ENCODE peak calls at places on chromosome 19, in nine cellular contexts. B is smooth muscle cell of the brain vasculature; X is tibial nerve; F is RWPE2; O is AML-193; W is cardiac fibroblast; C is NCI-H187; Y is CD4-positive, CD25-positive, alpha-beta regulatory T cell; Z is right cardiac atrium. U is an unnamed sample.

GRCh38 chr19:38361633-38362075 is 12.7 kb upstream of the PSMD8 start:
- DNase-seq in B (peak; percentile 32), X (peak; percentile 22), F (peak; percentile 93), O (peak; percentile 68), W (peak; percentile 72), C (peak; percentile 75), Y (peak; percentile 56), Z (peak; percentile 91), U (peak; percentile 77)

GRCh38 chr19:10713317-10713716 is 4.6 kb upstream of the DNM2 start:
- DNase-seq in B (no peak), X (no peak), F (no peak), O (no peak), W (no peak), C (no peak), Y (no peak), Z (no peak), U (no peak)

GRCh38 chr19:30480097-30480496 is 107.9 kb downstream of the ZNF536 start:
- DNase-seq in B (no peak), X (no peak), F (no peak), O (no peak), W (no peak), C (no peak), Y (no peak), Z (no peak), U (no peak)

GRCh38 chr19:48967346-48968178 is 2.5 kb downstream of the FTL start:
- DNase-seq in B (no peak), X (no peak), F (no peak), O (no peak), W (peak; percentile 73), C (no peak), Y (no peak), Z (peak; percentile 80), U (no peak)

GRCh38 chr19:5050905-5051304 is 82.0 kb downstream of the KDM4B start:
- DNase-seq in B (no peak), X (no peak), F (no peak), O (no peak), W (no peak), C (no peak), Y (no peak), Z (peak; percentile 51), U (no peak)

GRCh38 chr19:45526143-45526542 is 18.9 kb downstream of the VASP start:
- DNase-seq in B (no peak), X (no peak), F (peak; percentile 90), O (no peak), W (peak; percentile 71), C (peak; percentile 53), Y (no peak), Z (peak; percentile 88), U (peak; percentile 73)

GRCh38 chr19:41416194-41416674 is 10.9 kb downstream of the B3GNT8 start:
- DNase-seq in B (no peak), X (no peak), F (no peak), O (no peak), W (no peak), C (no peak), Y (no peak), Z (no peak), U (no peak)

GRCh38 chr19:30430206-30430734 is 58.1 kb downstream of the ZNF536 start:
- DNase-seq in B (no peak), X (no peak), F (no peak), O (no peak), W (no peak), C (no peak), Y (no peak), Z (no peak), U (no peak)

GRCh38 chr19:6587998-6588507 is 2.9 kb downstream of the CD70 start:
- DNase-seq in B (no peak), X (no peak), F (no peak), O (no peak), W (no peak), C (no peak), Y (no peak), Z (no peak), U (no peak)

GRCh38 chr19:37699057-37699456 is 20.5 kb downstream of the ZNF607 start:
- DNase-seq in B (no peak), X (no peak), F (no peak), O (no peak), W (peak; percentile 1), C (no peak), Y (no peak), Z (no peak), U (no peak)

GRCh38 chr19:3250675-3251074 is 26.2 kb downstream of the CELF5 start:
- DNase-seq in B (no peak), X (no peak), F (no peak), O (peak; percentile 2), W (peak; percentile 28), C (no peak), Y (no peak), Z (peak; percentile 62), U (no peak)

GRCh38 chr19:28481674-28482073 is 731.3 kb downstream of the UQCRFS1 start:
- DNase-seq in B (no peak), X (no peak), F (no peak), O (no peak), W (no peak), C (no peak), Y (no peak), Z (no peak), U (no peak)

GRCh38 chr19:45087531-45087930 is 5.4 kb upstream of the PPP1R37 start:
- DNase-seq in B (no peak), X (no peak), F (no peak), O (no peak), W (no peak), C (no peak), Y (no peak), Z (peak; percentile 57), U (no peak)

GRCh38 chr19:35433448-35433847 is 14.6 kb upstream of the FFAR2 start:
- DNase-seq in B (no peak), X (no peak), F (no peak), O (no peak), W (no peak), C (no peak), Y (no peak), Z (no peak), U (no peak)

GRCh38 chr19:29326351-29326750 is 113.4 kb upstream of the UQCRFS1 start:
- DNase-seq in B (no peak), X (no peak), F (no peak), O (no peak), W (no peak), C (no peak), Y (no peak), Z (no peak), U (no peak)

GRCh38 chr19:53037101-53038097 is 7.1 kb upstream of the ERVV-2 start:
- DNase-seq in B (peak; percentile 18), X (no peak), F (no peak), O (no peak), W (peak; percentile 84), C (no peak), Y (no peak), Z (peak; percentile 62), U (peak; percentile 38)

GRCh38 chr19:36604656-36605100 is 435 bp upstream of the ZNF382 start:
- DNase-seq in B (no peak), X (no peak), F (no peak), O (peak; percentile 48), W (peak; percentile 47), C (peak; percentile 49), Y (peak; percentile 73), Z (peak; percentile 83), U (peak; percentile 66)

GRCh38 chr19:12785431-12786011 is 5.8 kb upstream of the JUNB start:
- DNase-seq in B (no peak), X (no peak), F (no peak), O (peak; percentile 56), W (no peak), C (no peak), Y (no peak), Z (no peak), U (peak; percentile 42)

GRCh38 chr19:46992699-46993535 is 26.7 kb upstream of the NPAS1 start:
- DNase-seq in B (no peak), X (no peak), F (no peak), O (no peak), W (no peak), C (no peak), Y (no peak), Z (peak; percentile 65), U (peak; percentile 63)

GRCh38 chr19:5407356-5407755 is 47.9 kb upstream of the ZNRF4 start:
- DNase-seq in B (no peak), X (no peak), F (no peak), O (no peak), W (peak; percentile 46), C (no peak), Y (no peak), Z (no peak), U (no peak)

GRCh38 chr19:11096210-11096841 is 7.1 kb downstream of the LDLR start:
- DNase-seq in B (peak; percentile 90), X (no peak), F (no peak), O (peak; percentile 33), W (peak; percentile 76), C (no peak), Y (peak; percentile 19), Z (peak; percentile 90), U (peak; percentile 57)

GRCh38 chr19:7869453-7869909 is 4.7 kb downstream of the PRR36 start:
- DNase-seq in B (no peak), X (no peak), F (peak; percentile 75), O (peak; percentile 31), W (peak; percentile 47), C (no peak), Y (peak; percentile 75), Z (no peak), U (peak; percentile 66)

GRCh38 chr19:39542198-39542597 is 2.2 kb upstream of the EID2 start:
- DNase-seq in B (no peak), X (no peak), F (no peak), O (no peak), W (peak; percentile 28), C (no peak), Y (no peak), Z (no peak), U (no peak)

GRCh38 chr19:40594657-40595077 is 6.5 kb upstream of the LTBP4 start:
- DNase-seq in B (no peak), X (no peak), F (no peak), O (no peak), W (peak; percentile 51), C (no peak), Y (no peak), Z (peak; percentile 47), U (no peak)

GRCh38 chr19:1296575-1297271 is 11.1 kb downstream of the EFNA2 start:
- DNase-seq in B (no peak), X (no peak), F (no peak), O (no peak), W (no peak), C (no peak), Y (no peak), Z (no peak), U (no peak)

GRCh38 chr19:12721656-12722565 is 1.8 kb downstream of the TNPO2 start:
- DNase-seq in B (no peak), X (no peak), F (no peak), O (no peak), W (peak; percentile 65), C (no peak), Y (peak; percentile 48), Z (peak; percentile 88), U (peak; percentile 62)

GRCh38 chr19:50191270-50191669 is 12.2 kb upstream of the MYH14 start:
- DNase-seq in B (no peak), X (no peak), F (no peak), O (no peak), W (no peak), C (no peak), Y (no peak), Z (no peak), U (no peak)

GRCh38 chr19:12834418-12834943 is at the start of gene RTBDN:
- DNase-seq in B (no peak), X (no peak), F (no peak), O (no peak), W (no peak), C (no peak), Y (no peak), Z (no peak), U (no peak)

GRCh38 chr19:47110521-47111080 is 3.0 kb downstream of the ZC3H4 start:
- DNase-seq in B (no peak), X (no peak), F (no peak), O (no peak), W (no peak), C (peak; percentile 84), Y (peak; percentile 33), Z (no peak), U (no peak)

GRCh38 chr19:38691938-38692457 is 44.5 kb downstream of the ACTN4 start:
- DNase-seq in B (no peak), X (no peak), F (peak; percentile 85), O (no peak), W (peak; percentile 98), C (no peak), Y (no peak), Z (peak; percentile 74), U (no peak)

GRCh38 chr19:16822648-16823047 is 6.5 kb upstream of the SIN3B start:
- DNase-seq in B (no peak), X (no peak), F (no peak), O (no peak), W (no peak), C (no peak), Y (no peak), Z (no peak), U (no peak)